ENCODE peak calls at places on chromosomes 4 and X, in seven cellular contexts. X is HepG2, R is stomach, H is A549, Q is GM12891, T is suprapubic skin, U is adrenal gland. Z is an unnamed sample.

GRCh38 chrX:12080265-12080664 is 58.0 kb upstream of the FRMPD4 start:
- DNase-seq in T (no peak), U (no peak), H (peak; percentile 49), Q (peak; percentile 0), X (peak; percentile 2), R (no peak), Z (no peak)

GRCh38 chrX:151268836-151269235 is 92.5 kb downstream of the GPR50 start:
- DNase-seq in T (no peak), U (no peak), X (no peak), H (no peak), R (no peak), Q (no peak), Z (no peak)

GRCh38 chr4:174689618-174690017 is 139.4 kb downstream of the GLRA3 start:
- DNase-seq in X (no peak), R (no peak), T (no peak), U (no peak), H (no peak), Q (no peak), Z (no peak)

GRCh38 chr4:90127223-90127705 is at the start of gene CCSER1:
- DNase-seq in X (no peak), R (peak; percentile 85), T (peak; percentile 81), H (peak; percentile 22), U (peak; percentile 57), Q (peak; percentile 31), Z (peak; percentile 74)

GRCh38 chr4:121898150-121898549 is 27.9 kb upstream of the BBS7 start:
- DNase-seq in Q (no peak), H (peak; percentile 1), R (no peak), T (no peak), X (no peak), U (no peak), Z (no peak)

GRCh38 chrX:130975947-130976346 is 72.9 kb upstream of the ENOX2 start:
- DNase-seq in X (peak; percentile 24), U (peak; percentile 56), T (no peak), R (no peak), H (peak; percentile 57), Q (no peak), Z (no peak)

GRCh38 chr4:96767815-96768480 is 928.1 kb downstream of the PDHA2 start:
- DNase-seq in Q (no peak), X (no peak), U (no peak), H (no peak), R (no peak), T (no peak), Z (no peak)

GRCh38 chrX:21847342-21847741 is 7.9 kb downstream of the MBTPS2 start:
- DNase-seq in T (no peak), U (no peak), R (no peak), X (no peak), Q (no peak), H (no peak), Z (no peak)

GRCh38 chr4:87060957-87061356 is 126.1 kb downstream of the AFF1 start:
- DNase-seq in X (no peak), U (no peak), Q (no peak), H (no peak), T (no peak), R (no peak), Z (no peak)

GRCh38 chr4:36241771-36242170 is 2.5 kb downstream of the ARAP2 start:
- DNase-seq in R (no peak), Q (peak; percentile 21), U (no peak), T (no peak), H (no peak), X (no peak), Z (no peak)

GRCh38 chr4:184281231-184282139 is 63.8 kb upstream of the ENPP6 start:
- DNase-seq in U (no peak), R (no peak), T (no peak), Q (no peak), X (no peak), H (no peak), Z (no peak)

GRCh38 chrX:44474410-44474809 is 68.2 kb downstream of the FUNDC1 start:
- DNase-seq in Q (no peak), T (no peak), X (no peak), R (no peak), H (no peak), U (no peak), Z (no peak)

GRCh38 chr4:144399927-144400326 is 246.0 kb upstream of the HHIP start:
- DNase-seq in X (no peak), R (no peak), U (peak; percentile 20), Q (no peak), H (peak; percentile 80), T (no peak), Z (no peak)

GRCh38 chrX:119468186-119468929 is at the start of gene SLC25A5:
- DNase-seq in Q (peak; percentile 67), R (peak; percentile 86), U (peak; percentile 81), T (peak; percentile 85), H (peak; percentile 88), X (peak; percentile 75), Z (peak; percentile 93)

GRCh38 chrX:136065044-136065671 is 79.9 kb downstream of the SLC9A6 start:
- DNase-seq in Q (no peak), R (no peak), T (no peak), X (peak; percentile 42), H (no peak), U (peak; percentile 19), Z (peak; percentile 86)

GRCh38 chr4:84531689-84532088 is 32.6 kb upstream of the NKX6-1 start:
- DNase-seq in T (no peak), U (no peak), R (no peak), H (peak; percentile 8), X (no peak), Q (no peak), Z (no peak)

GRCh38 chr4:180665994-180666818 is 1577.0 kb upstream of the TENM3 start:
- DNase-seq in T (no peak), X (peak; percentile 47), H (peak; percentile 46), U (peak; percentile 52), Q (peak; percentile 14), R (no peak), Z (no peak)

GRCh38 chr4:41882622-41883347 is 52.4 kb upstream of the TMEM33 start:
- DNase-seq in X (no peak), T (no peak), Q (peak; percentile 68), H (peak; percentile 21), U (no peak), R (peak; percentile 42), Z (no peak)

GRCh38 chr4:34731045-34731444 is 1513.3 kb downstream of the ARAP2 start:
- DNase-seq in T (no peak), H (no peak), X (no peak), Q (no peak), U (no peak), R (no peak), Z (no peak)

GRCh38 chrX:121093011-121093410 is 45.6 kb downstream of the GLUD2 start:
- DNase-seq in T (no peak), X (no peak), Q (no peak), H (no peak), R (no peak), U (no peak), Z (no peak)

GRCh38 chr4:80086296-80086695 is 13.3 kb upstream of the ANTXR2 start:
- DNase-seq in X (no peak), T (no peak), U (no peak), Q (no peak), R (no peak), H (no peak), Z (no peak)

GRCh38 chr4:48122756-48123155 is 11.3 kb downstream of the TXK start:
- DNase-seq in R (no peak), U (no peak), T (no peak), Q (no peak), H (no peak), X (no peak), Z (no peak)

DNA sequence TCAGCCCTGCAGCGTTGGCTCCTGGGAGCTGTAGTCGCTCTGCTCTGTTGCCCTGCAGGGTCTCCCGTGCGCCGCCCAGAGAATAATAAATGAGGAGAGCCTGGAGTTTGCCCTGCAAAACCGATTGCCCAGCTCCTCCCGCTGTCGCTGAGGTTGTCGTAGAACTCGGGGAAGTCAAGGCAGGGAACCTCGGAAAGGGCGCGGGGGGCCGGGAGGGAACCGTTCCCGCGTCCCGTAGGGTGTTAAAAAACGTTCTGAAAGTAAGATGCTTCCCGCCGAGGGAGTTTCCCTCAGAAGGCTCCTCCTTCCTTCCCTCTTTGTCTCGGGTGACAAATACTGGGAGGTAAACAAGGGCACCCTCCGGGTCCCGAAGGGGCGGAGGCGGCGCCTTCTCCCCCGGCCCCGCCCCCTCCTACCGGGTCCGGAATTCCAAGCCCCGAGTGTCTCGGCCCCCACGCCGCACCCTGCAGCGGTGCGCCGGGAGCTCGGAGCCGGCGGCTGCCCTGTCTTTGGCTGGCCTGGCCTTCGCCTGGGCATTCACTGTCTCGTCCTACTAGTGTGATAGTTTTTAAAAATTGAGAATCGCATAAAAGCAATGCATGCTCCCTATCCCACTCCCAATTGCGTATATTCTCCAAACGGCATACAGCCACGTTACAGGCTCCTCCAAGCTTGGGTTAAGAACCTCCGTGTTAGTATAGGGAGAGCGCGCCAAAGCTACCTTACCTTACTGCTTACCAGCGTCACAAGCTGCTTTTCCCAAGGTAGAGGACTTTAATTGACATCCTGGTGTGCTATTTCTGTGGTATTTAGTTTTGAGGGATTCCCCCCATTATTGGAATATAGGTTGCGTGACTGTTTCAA is 965 bp upstream of the HMGB2 start:
- DNase-seq in H (peak; percentile 87), U (peak; percentile 62), T (peak; percentile 75), X (peak; percentile 83), R (peak; percentile 53), Q (peak; percentile 35), Z (peak; percentile 77)
- TF ChIP-seq POLR2A in H (peak; percentile 51), U (peak; percentile 7), T (no peak), X (peak; percentile 77), R (no peak), Q (no peak), Z (no peak)

GRCh38 chr4:25973346-25973745 is 59.3 kb downstream of the SMIM20 start:
- DNase-seq in R (no peak), X (no peak), T (no peak), H (no peak), Q (no peak), U (no peak), Z (peak; percentile 62)
- TF ChIP-seq POLR2A in R (no peak), X (no peak), T (no peak), H (no peak), Q (no peak), U (no peak), Z (no peak)

GRCh38 chr4:75099321-75099720 is 166.4 kb downstream of the PARM1 start:
- DNase-seq in Q (no peak), X (no peak), U (no peak), H (no peak), R (peak; percentile 59), T (no peak), Z (no peak)
- TF ChIP-seq POLR2A in Q (no peak), X (no peak), U (no peak), H (no peak), R (no peak), T (no peak), Z (no peak)

GRCh38 chr4:169617306-169617705 is 3.1 kb upstream of the CLCN3 start:
- DNase-seq in R (no peak), T (no peak), X (no peak), Q (no peak), U (no peak), H (no peak), Z (no peak)

GRCh38 chr4:169615467-169616106 is 3.2 kb upstream of the NEK1 start:
- DNase-seq in T (no peak), H (no peak), U (no peak), X (no peak), Q (no peak), R (no peak), Z (no peak)

GRCh38 chr4:169611157-169611556 is 1.2 kb downstream of the NEK1 start:
- DNase-seq in R (no peak), H (no peak), X (no peak), U (no peak), T (no peak), Q (no peak), Z (no peak)

GRCh38 chr4:169612869-169613859 is 781 bp upstream of the NEK1 start:
- DNase-seq in H (peak; percentile 77), T (peak; percentile 78), U (peak; percentile 79), R (peak; percentile 71), Q (no peak), X (peak; percentile 70), Z (peak; percentile 87)

GRCh38 chr4:169611991-169612868 is at the start of gene NEK1:
- DNase-seq in T (peak; percentile 93), Q (peak; percentile 63), U (peak; percentile 89), H (peak; percentile 89), X (peak; percentile 72), R (peak; percentile 87), Z (peak; percentile 95)
- TF ChIP-seq POLR2A in T (peak; percentile 90), Q (peak; percentile 84), U (peak; percentile 86), H (peak; percentile 93), X (peak; percentile 95), R (peak; percentile 75), Z (peak; percentile 77)

Z was measured in sigmoid colon.